ENCODE peak calls at places on chromosomes 5 and 9, in five cellular contexts. T is tibial artery, E is tibial nerve, Y is A549, X is coronary artery. S is an unnamed sample.

GRCh38 chr9:94156549-94157407 is 72.5 kb downstream of the PTPDC1 start:
- DNase-seq in E (peak), X (no peak), Y (peak), T (peak), S (no peak)

GRCh38 chr5:39235648-39236047 is 16.3 kb upstream of the FYB1 start:
- DNase-seq in X (no peak), Y (no peak), T (no peak), E (no peak), S (no peak)

GRCh38 chr9:133712221-133713100 is 25.7 kb downstream of the SARDH start:
- DNase-seq in E (no peak), Y (no peak), T (peak), X (no peak), S (no peak)

GRCh38 chr5:172886974-172887491 is 53.0 kb downstream of the ERGIC1 start:
- DNase-seq in Y (no peak), X (no peak), T (peak), E (peak), S (no peak)

GRCh38 chr5:98773214-98773463 is 324 bp upstream of the RGMB start:
- DNase-seq in Y (no peak), X (no peak), E (no peak), T (no peak), S (no peak)

GRCh38 chr5:179228341-179229121 is 116.7 kb downstream of the ADAMTS2 start:
- DNase-seq in T (peak), E (no peak), Y (no peak), X (peak), S (no peak)

GRCh38 chr5:41843456-41844112 is 26.6 kb downstream of the OXCT1 start:
- DNase-seq in X (no peak), Y (peak), E (no peak), T (no peak), S (no peak)

GRCh38 chr5:32709789-32710334 is 1.3 kb upstream of the NPR3 start:
- DNase-seq in Y (peak), X (peak), T (peak), E (peak), S (no peak)

GRCh38 chr5:141950207-141951005 is 7.6 kb downstream of the PCDH12 start:
- DNase-seq in E (no peak), X (no peak), Y (no peak), T (no peak), S (no peak)

GRCh38 chr9:3553076-3553765 is 27.4 kb upstream of the RFX3 start:
- DNase-seq in Y (no peak), E (no peak), X (no peak), T (no peak), S (no peak)

GRCh38 chr5:32390819-32391591 is 53.5 kb downstream of the ZFR start:
- DNase-seq in E (no peak), X (no peak), Y (no peak), T (no peak), S (no peak)

GRCh38 chr5:3597002-3597726 is 1.5 kb downstream of the IRX1 start:
- DNase-seq in E (no peak), X (no peak), Y (no peak), T (no peak), S (no peak)

GRCh38 chr5:112762113-112762810 is 24.6 kb downstream of the APC start:
- DNase-seq in Y (no peak), E (no peak), T (no peak), X (no peak), S (no peak)

GRCh38 chr5:57439601-57440000 is 43.0 kb downstream of the ACTBL2 start:
- DNase-seq in E (no peak), X (no peak), Y (no peak), T (no peak), S (no peak)

GRCh38 chr5:64210866-64211265 is 45.2 kb downstream of the RNF180 start:
- DNase-seq in T (no peak), Y (no peak), X (no peak), E (no peak), S (no peak)

GRCh38 chr5:141816598-141817399 is 61.4 kb downstream of the PCDH1 start:
- DNase-seq in X (no peak), E (no peak), Y (no peak), T (no peak), S (no peak)

GRCh38 chr9:108184941-108185340 is 670.8 kb downstream of the ACTL7B start:
- DNase-seq in E (no peak), T (no peak), X (no peak), Y (no peak), S (no peak)

GRCh38 chr5:77876862-77877502 is 100.8 kb upstream of the TBCA start:
- DNase-seq in T (no peak), E (no peak), X (no peak), Y (no peak), S (no peak)

GRCh38 chr5:157998021-157998504 is 139.1 kb upstream of the CLINT1 start:
- DNase-seq in E (no peak), Y (no peak), T (no peak), X (no peak), S (no peak)

GRCh38 chr5:109191153-109191558 is 218.6 kb downstream of the PJA2 start:
- DNase-seq in Y (no peak), E (no peak), T (no peak), X (no peak), S (no peak)

GRCh38 chr9:4904322-4905134 is 80.5 kb upstream of the JAK2 start:
- DNase-seq in Y (no peak), E (no peak), T (no peak), X (no peak), S (no peak)

GRCh38 chr9:22040760-22041159 is 31.7 kb upstream of the CDKN2B start:
- DNase-seq in Y (no peak), T (no peak), E (no peak), X (no peak), S (no peak)

GRCh38 chr5:66992547-66992946 is 204.1 kb downstream of the CD180 start:
- DNase-seq in E (no peak), X (no peak), Y (no peak), T (no peak), S (no peak)

GRCh38 chr5:133225671-133226152 is 173.9 kb downstream of the HSPA4 start:
- DNase-seq in X (peak), T (no peak), E (no peak), Y (peak), S (no peak)

GRCh38 chr9:38380230-38380871 is 12.2 kb upstream of the ALDH1B1 start:
- DNase-seq in X (no peak), E (no peak), Y (no peak), T (no peak), S (no peak)

GRCh38 chr9:99118782-99119466 is 14.0 kb downstream of the TGFBR1 start:
- DNase-seq in T (no peak), X (no peak), Y (no peak), E (no peak), S (peak)

GRCh38 chr5:59065551-59065950 is 482.7 kb downstream of the RAB3C start:
- DNase-seq in E (no peak), X (no peak), Y (no peak), T (no peak), S (no peak)

GRCh38 chr5:144183254-144183889 is 12.7 kb downstream of the KCTD16 start:
- DNase-seq in E (no peak), Y (peak), X (no peak), T (no peak), S (no peak)

GRCh38 chr9:77588319-77588937 is 59.7 kb downstream of the GNA14 start:
- DNase-seq in E (no peak), X (no peak), Y (peak), T (no peak), S (no peak)

GRCh38 chr5:177325868-177326381 is 14.2 kb upstream of the MXD3 start:
- DNase-seq in T (no peak), Y (no peak), X (no peak), E (no peak), S (no peak)

GRCh38 chr5:177330991-177331837 is 19.5 kb upstream of the MXD3 start:
- DNase-seq in E (no peak), Y (no peak), X (no peak), T (no peak), S (no peak)

GRCh38 chr5:177327539-177328522 is 16.1 kb upstream of the MXD3 start:
- DNase-seq in Y (no peak), X (no peak), T (peak), E (no peak), S (no peak)

GRCh38 chr5:177329883-177330282 is 18.2 kb upstream of the MXD3 start:
- DNase-seq in E (no peak), T (no peak), Y (no peak), X (no peak), S (no peak)

DNA sequence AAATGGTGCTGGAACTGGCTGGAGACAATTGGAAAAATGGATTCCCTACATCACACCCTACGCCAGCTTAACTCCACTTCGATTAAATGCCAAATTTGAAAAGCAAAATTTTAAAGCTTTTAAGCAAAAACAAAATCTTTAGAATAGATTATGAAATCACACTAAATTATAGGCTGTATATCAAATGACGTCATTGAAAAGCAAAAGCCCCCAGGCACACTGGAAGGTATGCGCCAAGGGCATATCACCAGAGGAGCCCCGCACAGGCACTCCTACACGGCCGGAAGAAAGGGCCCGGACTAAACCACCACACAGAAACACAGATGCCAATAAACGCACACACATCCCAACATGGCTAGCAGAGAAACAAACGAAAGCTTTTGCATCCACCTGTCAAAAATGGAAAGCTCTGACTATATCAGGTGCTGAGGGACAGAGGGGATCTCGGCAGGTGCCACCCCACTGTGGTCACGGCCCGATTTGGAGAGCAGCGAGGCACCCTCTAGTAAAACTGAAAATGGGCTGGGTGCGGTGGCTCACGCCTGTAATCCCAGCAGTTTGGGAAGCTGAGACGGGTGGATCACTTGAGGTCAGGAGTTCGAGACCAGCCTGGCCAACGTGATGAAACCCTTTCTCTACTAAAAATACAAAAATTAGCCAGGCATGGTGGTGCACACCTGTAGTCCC is 17.0 kb upstream of the MXD3 start:
- DNase-seq in X (no peak), E (no peak), T (no peak), Y (no peak), S (no peak)
- H3K27ac ChIP-seq in X (no peak), E (no peak), T (no peak), Y (peak), S (no peak)

GRCh38 chr9:135888126-135888765 is 19.1 kb downstream of the CAMSAP1 start:
- DNase-seq in T (no peak), X (peak), Y (no peak), E (no peak), S (no peak)

GRCh38 chr9:135887021-135887507 is 20.3 kb downstream of the CAMSAP1 start:
- DNase-seq in X (peak), Y (no peak), E (no peak), T (no peak), S (no peak)

GRCh38 chr9:135886147-135886981 is 21.0 kb downstream of the CAMSAP1 start:
- DNase-seq in X (peak), T (no peak), E (no peak), Y (no peak), S (no peak)

GRCh38 chr9:135888766-135889394 is 18.5 kb downstream of the CAMSAP1 start:
- DNase-seq in E (no peak), T (no peak), X (peak), Y (no peak), S (no peak)

DNA sequence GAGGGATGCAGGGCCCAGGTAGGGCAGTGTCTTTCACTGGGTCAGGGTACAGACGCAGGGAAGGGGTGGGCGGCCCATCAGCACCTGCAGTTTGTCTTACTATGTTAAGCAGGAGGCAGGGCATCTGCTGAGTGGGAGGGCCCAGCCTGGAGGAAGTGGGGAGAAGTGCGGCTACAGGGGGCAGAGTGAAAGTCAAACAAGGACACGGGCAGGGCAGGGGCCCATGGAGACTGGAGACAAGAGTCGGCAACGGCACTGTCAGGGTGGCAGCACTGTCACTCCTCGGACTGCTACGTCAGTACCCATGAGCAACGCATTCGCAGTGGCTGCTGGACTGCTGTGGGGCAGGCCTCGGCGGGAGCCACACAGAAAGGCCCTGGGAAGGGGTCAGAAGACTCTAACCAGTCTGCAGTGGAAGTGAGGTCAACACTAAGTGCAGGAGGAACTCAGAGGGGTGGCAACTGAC is 19.7 kb downstream of the CAMSAP1 start:
- DNase-seq in Y (no peak), E (no peak), T (no peak), X (peak), S (peak)
- TF ChIP-seq CTCF in Y (no peak), E (no peak), T (no peak), X (no peak), S (no peak)

DNA sequence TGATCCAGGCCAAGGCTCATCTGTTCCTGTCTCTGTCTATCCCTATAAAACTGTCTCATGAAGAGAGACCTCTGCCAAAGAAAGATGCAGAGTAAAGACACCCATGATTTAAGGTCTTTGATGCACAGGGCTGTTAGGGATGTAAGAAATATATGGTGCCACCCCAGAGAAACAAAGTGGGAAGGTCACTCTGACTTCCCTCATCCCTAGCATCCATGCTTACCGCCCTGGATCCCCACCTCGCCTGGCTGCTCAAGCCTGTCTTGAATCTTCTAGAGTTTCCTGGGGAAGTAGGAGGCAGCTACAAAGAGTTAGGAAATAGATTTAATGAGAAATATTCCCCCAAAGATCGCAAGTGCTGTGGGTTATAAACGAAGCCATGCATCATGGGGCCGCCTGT is 349.2 kb downstream of the SLIT3 start:
- DNase-seq in Y (no peak), X (no peak), T (no peak), E (no peak), S (no peak)
- H3K27ac ChIP-seq in Y (no peak), X (no peak), T (no peak), E (no peak), S (no peak)

DNA sequence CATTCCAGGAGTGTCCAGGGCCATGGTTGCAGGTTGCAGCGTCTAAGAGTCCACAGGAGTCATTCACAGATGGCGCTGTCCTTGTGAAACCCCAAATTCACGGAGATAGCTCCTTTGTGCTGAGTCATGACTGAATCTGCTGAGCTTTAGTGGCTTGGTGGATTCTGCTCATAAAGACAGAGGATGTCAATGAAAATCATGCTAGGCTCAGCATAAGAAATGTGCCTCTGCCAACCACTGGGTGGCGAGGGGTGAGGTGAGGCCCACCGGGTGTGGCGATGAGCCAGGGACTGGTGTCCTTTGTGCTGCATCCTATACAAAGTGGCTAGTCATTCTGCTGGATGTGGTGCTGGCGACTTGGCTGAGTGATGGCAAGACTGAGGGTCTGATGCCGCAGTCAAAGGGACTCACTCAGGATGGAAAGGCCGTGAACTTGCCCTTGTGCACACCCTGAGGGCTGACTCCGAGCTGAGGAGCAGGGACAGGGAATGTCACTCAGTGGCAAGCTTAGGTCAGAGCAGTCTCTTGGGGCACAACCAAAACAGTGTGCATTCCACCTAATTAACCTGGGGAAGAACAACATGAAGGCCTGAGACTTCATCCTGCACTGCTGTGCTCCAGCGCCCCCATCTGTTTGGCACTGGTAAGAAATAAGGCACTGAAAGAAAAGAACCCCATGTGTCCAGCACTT is 71.5 kb downstream of the DAP start:
- DNase-seq in T (peak), E (no peak), Y (peak), X (no peak), S (no peak)
- TF ChIP-seq CTCF in T (no peak), E (no peak), Y (peak), X (no peak), S (no peak)

GRCh38 chr5:75600535-75600934 is 10.7 kb upstream of the ANKDD1B start:
- DNase-seq in X (no peak), E (no peak), Y (no peak), T (no peak), S (no peak)

GRCh38 chr5:75601996-75602395 is 9.3 kb upstream of the ANKDD1B start:
- DNase-seq in X (no peak), Y (no peak), E (no peak), T (no peak), S (no peak)

GRCh38 chr5:75601567-75601966 is 9.7 kb upstream of the ANKDD1B start:
- DNase-seq in T (no peak), Y (no peak), X (no peak), E (no peak), S (no peak)

GRCh38 chr5:75603421-75603820 is 7.8 kb upstream of the ANKDD1B start:
- DNase-seq in E (no peak), T (no peak), X (no peak), Y (no peak), S (no peak)

GRCh38 chr5:75603835-75604234 is 7.4 kb upstream of the ANKDD1B start:
- DNase-seq in X (no peak), T (no peak), E (no peak), Y (no peak), S (no peak)
- H3K27ac ChIP-seq in X (no peak), T (no peak), E (no peak), Y (no peak), S (no peak)

GRCh38 chr9:14935917-14936316 is 25.7 kb upstream of the FREM1 start:
- DNase-seq in Y (no peak), E (no peak), T (no peak), X (no peak), S (no peak)

GRCh38 chr9:14935099-14935710 is 25.0 kb upstream of the FREM1 start:
- DNase-seq in Y (no peak), X (no peak), T (no peak), E (no peak), S (no peak)

GRCh38 chr9:14926941-14927624 is 16.9 kb upstream of the FREM1 start:
- DNase-seq in X (no peak), T (no peak), Y (no peak), E (no peak), S (no peak)

GRCh38 chr9:14932246-14932645 is 22.0 kb upstream of the FREM1 start:
- DNase-seq in X (no peak), T (no peak), Y (no peak), E (no peak), S (no peak)
- TF ChIP-seq CTCF in X (no peak), T (no peak), Y (no peak), E (no peak), S (no peak)

DNA sequence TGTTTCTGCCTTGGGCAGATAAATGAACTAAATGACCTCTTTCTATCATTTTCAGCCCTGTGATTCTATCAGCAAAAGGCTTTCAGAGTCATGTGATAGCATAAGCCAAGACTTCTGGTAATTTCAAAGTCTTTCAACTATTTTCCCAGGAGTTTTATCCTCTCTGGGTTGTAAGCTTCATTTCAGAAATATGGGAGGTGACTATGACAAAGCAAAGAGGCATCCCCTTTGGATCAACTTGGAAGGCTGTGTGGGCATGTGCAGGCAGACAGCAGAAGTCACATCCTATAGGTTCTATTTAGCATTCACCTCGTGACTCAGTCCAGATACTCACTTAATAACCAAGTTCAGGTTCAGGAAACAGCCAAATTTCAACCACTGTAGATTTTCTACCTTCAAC is 149.0 kb upstream of the FST start:
- DNase-seq in Y (no peak), E (no peak), T (no peak), X (no peak), S (no peak)
- H3K27ac ChIP-seq in Y (no peak), E (no peak), T (no peak), X (no peak), S (no peak)

S was measured in CD4-positive, alpha-beta T cell.